ENCODE peak calls at places on chromosomes 5 and 9, in four cellular contexts. F is upper lobe of right lung, P is dermis blood vessel endothelial cell, R is ureter. U is an unnamed sample.

GRCh38 chr9:89806371-89807100 is 201.7 kb downstream of the GADD45G start:
- DNase-seq in F (no peak), P (peak), R (no peak), U (no peak)

GRCh38 chr9:93087971-93088655 is 7.9 kb upstream of the CARD19 start:
- DNase-seq in F (peak), P (no peak), R (peak), U (no peak)

GRCh38 chr5:61587120-61587519 is 255.1 kb downstream of the ZSWIM6 start:
- DNase-seq in F (no peak), P (peak), R (no peak), U (no peak)

GRCh38 chr9:111036946-111037743 is 1.1 kb downstream of the LPAR1 start:
- DNase-seq in F (no peak), P (no peak), R (peak), U (peak)

GRCh38 chr5:138544171-138545134 is 1.4 kb upstream of the ETF1 start:
- DNase-seq in F (no peak), P (peak), R (no peak), U (no peak)

GRCh38 chr9:109456811-109457210 is 41.3 kb downstream of the PTPN3 start:
- DNase-seq in F (no peak), P (no peak), R (peak), U (no peak)

GRCh38 chr9:100170556-100170955 is 71.5 kb downstream of the INVS start:
- DNase-seq in F (no peak), P (no peak), R (no peak), U (no peak)

GRCh38 chr9:96491079-96491879 is 41.3 kb downstream of the HABP4 start:
- DNase-seq in F (no peak), P (no peak), R (no peak), U (no peak)

GRCh38 chr5:80620206-80620605 is 34.2 kb upstream of the MSH3 start:
- DNase-seq in F (no peak), P (no peak), R (no peak), U (no peak)

GRCh38 chr9:137772281-137772873 is 105.2 kb upstream of the CACNA1B start:
- DNase-seq in F (no peak), P (peak), R (no peak), U (no peak)

GRCh38 chr5:121634946-121635345 is 216.7 kb upstream of the FTMT start:
- DNase-seq in F (no peak), P (no peak), R (no peak), U (no peak)

GRCh38 chr5:95530441-95530840 is 24.3 kb downstream of the SKIC3 start:
- DNase-seq in F (no peak), P (peak), R (no peak), U (no peak)

U was measured in A673.